ENCODE peak calls at places on chromosomes 3 and 15, in seven cellular contexts. One of them, this sample, is unnamed. For H3K27me3 and H3K79me2, the result is how much of the 10 kb centered on the place peaks cover.

GRCh38 chr3:55341502-55342031 is 145.5 kb downstream of the WNT5A start:
- DNase-seq in GM23338: no peak
- DNase-seq in endothelial cell of umbilical vein: no peak
- DNase-seq in neural progenitor cell: no peak
- DNase-seq in PC-3: no peak
- DNase-seq in MM.1S: no peak
- DNase-seq in HCT116: no peak
- DNase-seq in this sample: peak

GRCh38 chr3:29322586-29322985 is 41.7 kb downstream of the RBMS3 start:
- DNase-seq in GM23338: no peak
- DNase-seq in endothelial cell of umbilical vein: no peak
- DNase-seq in neural progenitor cell: no peak
- DNase-seq in PC-3: no peak
- DNase-seq in MM.1S: no peak
- DNase-seq in HCT116: no peak
- DNase-seq in this sample: no peak

GRCh38 chr3:191775451-191776233 is 314.7 kb downstream of the PYDC2 start:
- DNase-seq in GM23338: no peak
- DNase-seq in endothelial cell of umbilical vein: no peak
- DNase-seq in neural progenitor cell: no peak
- DNase-seq in PC-3: peak
- DNase-seq in MM.1S: no peak
- DNase-seq in HCT116: peak
- DNase-seq in this sample: no peak

GRCh38 chr3:28912120-28912885 is 368.6 kb upstream of the RBMS3 start:
- DNase-seq in GM23338: no peak
- DNase-seq in endothelial cell of umbilical vein: no peak
- DNase-seq in neural progenitor cell: no peak
- DNase-seq in PC-3: no peak
- DNase-seq in MM.1S: no peak
- DNase-seq in HCT116: no peak
- DNase-seq in this sample: no peak

GRCh38 chr3:188834349-188834748 is 337.4 kb upstream of the TPRG1 start:
- DNase-seq in GM23338: peak
- DNase-seq in endothelial cell of umbilical vein: no peak
- DNase-seq in neural progenitor cell: no peak
- DNase-seq in PC-3: peak
- DNase-seq in MM.1S: no peak
- DNase-seq in HCT116: peak
- DNase-seq in this sample: no peak

GRCh38 chr3:113531826-113532697 is at the start of gene SIDT1:
- DNase-seq in GM23338: peak
- DNase-seq in endothelial cell of umbilical vein: peak
- DNase-seq in neural progenitor cell: peak
- DNase-seq in PC-3: peak
- DNase-seq in MM.1S: peak
- DNase-seq in HCT116: no peak
- DNase-seq in this sample: peak

GRCh38 chr15:84961707-84962106 is 19.9 kb upstream of the PDE8A start:
- DNase-seq in GM23338: no peak
- DNase-seq in endothelial cell of umbilical vein: no peak
- DNase-seq in neural progenitor cell: no peak
- DNase-seq in PC-3: peak
- DNase-seq in MM.1S: no peak
- DNase-seq in HCT116: no peak
- DNase-seq in this sample: peak

GRCh38 chr3:187811580-187812250 is 66.4 kb upstream of the BCL6 start:
- DNase-seq in GM23338: no peak
- DNase-seq in endothelial cell of umbilical vein: no peak
- DNase-seq in neural progenitor cell: no peak
- DNase-seq in PC-3: peak
- DNase-seq in MM.1S: no peak
- DNase-seq in HCT116: no peak
- DNase-seq in this sample: no peak

GRCh38 chr15:77020348-77021087 is 25.6 kb downstream of the PSTPIP1 start:
- DNase-seq in GM23338: no peak
- DNase-seq in endothelial cell of umbilical vein: no peak
- DNase-seq in neural progenitor cell: no peak
- DNase-seq in PC-3: no peak
- DNase-seq in MM.1S: no peak
- DNase-seq in HCT116: no peak
- DNase-seq in this sample: peak

GRCh38 chr15:62413786-62414185 is 248.7 kb upstream of the C2CD4B start:
- DNase-seq in GM23338: no peak
- DNase-seq in endothelial cell of umbilical vein: no peak
- DNase-seq in neural progenitor cell: no peak
- DNase-seq in PC-3: no peak
- DNase-seq in MM.1S: no peak
- DNase-seq in HCT116: no peak
- DNase-seq in this sample: no peak

GRCh38 chr15:88647362-88648105 is 8.7 kb downstream of the ISG20 start:
- DNase-seq in GM23338: no peak
- DNase-seq in endothelial cell of umbilical vein: no peak
- DNase-seq in neural progenitor cell: no peak
- DNase-seq in PC-3: peak
- DNase-seq in MM.1S: no peak
- DNase-seq in HCT116: no peak
- DNase-seq in this sample: no peak

GRCh38 chr3:58183221-58183620 is 27.6 kb downstream of the DNASE1L3 start:
- DNase-seq in GM23338: no peak
- DNase-seq in endothelial cell of umbilical vein: no peak
- DNase-seq in neural progenitor cell: no peak
- DNase-seq in PC-3: no peak
- DNase-seq in MM.1S: no peak
- DNase-seq in HCT116: no peak
- DNase-seq in this sample: peak

GRCh38 chr3:69309810-69310209 is 76.1 kb downstream of the FRMD4B start:
- DNase-seq in GM23338: peak
- DNase-seq in endothelial cell of umbilical vein: no peak
- DNase-seq in neural progenitor cell: peak
- DNase-seq in PC-3: peak
- DNase-seq in MM.1S: peak
- DNase-seq in HCT116: peak
- DNase-seq in this sample: no peak

GRCh38 chr3:188380252-188380651 is 226.3 kb downstream of the LPP start:
- DNase-seq in GM23338: no peak
- DNase-seq in endothelial cell of umbilical vein: no peak
- DNase-seq in neural progenitor cell: no peak
- DNase-seq in PC-3: no peak
- DNase-seq in MM.1S: no peak
- DNase-seq in HCT116: no peak
- DNase-seq in this sample: no peak

GRCh38 chr15:72176155-72176554 is 21.4 kb downstream of the GRAMD2A start:
- DNase-seq in GM23338: no peak
- DNase-seq in endothelial cell of umbilical vein: no peak
- DNase-seq in neural progenitor cell: no peak
- DNase-seq in PC-3: no peak
- DNase-seq in MM.1S: no peak
- DNase-seq in HCT116: no peak
- DNase-seq in this sample: peak

GRCh38 chr3:8579943-8580342 is 64.7 kb downstream of the SSUH2 start:
- DNase-seq in GM23338: no peak
- DNase-seq in endothelial cell of umbilical vein: no peak
- DNase-seq in neural progenitor cell: no peak
- DNase-seq in PC-3: no peak
- DNase-seq in MM.1S: no peak
- DNase-seq in HCT116: no peak
- DNase-seq in this sample: no peak

GRCh38 chr3:188817103-188817919 is 354.5 kb upstream of the TPRG1 start:
- DNase-seq in GM23338: no peak
- DNase-seq in endothelial cell of umbilical vein: no peak
- DNase-seq in neural progenitor cell: no peak
- DNase-seq in PC-3: no peak
- DNase-seq in MM.1S: no peak
- DNase-seq in HCT116: no peak
- DNase-seq in this sample: no peak

DNA sequence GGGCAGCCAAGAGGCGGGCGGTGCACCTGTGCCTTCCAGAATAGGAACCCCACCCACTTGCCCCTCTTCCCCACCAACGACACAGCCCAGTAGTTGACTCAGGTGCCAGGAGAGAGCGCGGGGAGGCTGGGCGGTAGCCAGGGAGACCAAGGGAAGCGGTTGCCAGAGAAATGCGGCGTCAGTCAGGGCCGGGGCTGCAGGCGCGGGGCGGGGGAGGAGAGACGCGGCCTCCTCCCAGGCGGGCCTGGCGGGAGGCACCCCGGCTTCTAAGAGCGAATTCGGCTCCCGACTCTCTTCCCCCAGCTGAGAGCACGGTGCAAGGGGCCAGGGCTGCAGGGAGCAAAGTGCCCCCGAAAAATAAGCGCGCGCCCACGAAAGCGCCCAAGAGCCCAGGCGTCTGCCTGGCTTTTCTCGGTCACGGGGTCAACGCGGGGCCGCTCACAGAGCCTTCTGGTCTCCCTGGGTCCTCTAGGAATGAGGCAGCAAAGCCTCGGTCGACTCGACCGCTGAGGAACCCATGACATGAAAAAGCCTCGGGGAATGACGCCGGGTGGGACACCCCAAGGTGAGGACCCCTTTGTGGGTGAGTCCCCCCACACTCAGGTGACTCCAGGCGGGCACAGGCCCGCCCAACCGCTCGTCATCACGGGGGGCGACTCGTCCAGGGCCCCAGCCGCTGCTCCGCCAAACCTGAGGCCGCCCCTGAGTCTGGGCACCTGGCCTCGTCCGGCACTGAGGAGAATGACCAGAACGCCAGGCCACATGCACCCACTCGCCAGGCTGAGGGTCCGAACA is 716 bp downstream of the CPEB1 start:
- DNase-seq in GM23338: peak
- DNase-seq in endothelial cell of umbilical vein: no peak
- DNase-seq in neural progenitor cell: peak
- DNase-seq in PC-3: no peak
- DNase-seq in MM.1S: no peak
- DNase-seq in HCT116: no peak
- DNase-seq in this sample: no peak
- H3K27me3 ChIP-seq in GM23338: half or more
- H3K27me3 ChIP-seq in endothelial cell of umbilical vein: under half
- H3K27me3 ChIP-seq in neural progenitor cell: half or more
- H3K27me3 ChIP-seq in PC-3: under half
- H3K27me3 ChIP-seq in MM.1S: under half
- H3K27me3 ChIP-seq in HCT116: under half
- H3K27me3 ChIP-seq in this sample: half or more

DNA sequence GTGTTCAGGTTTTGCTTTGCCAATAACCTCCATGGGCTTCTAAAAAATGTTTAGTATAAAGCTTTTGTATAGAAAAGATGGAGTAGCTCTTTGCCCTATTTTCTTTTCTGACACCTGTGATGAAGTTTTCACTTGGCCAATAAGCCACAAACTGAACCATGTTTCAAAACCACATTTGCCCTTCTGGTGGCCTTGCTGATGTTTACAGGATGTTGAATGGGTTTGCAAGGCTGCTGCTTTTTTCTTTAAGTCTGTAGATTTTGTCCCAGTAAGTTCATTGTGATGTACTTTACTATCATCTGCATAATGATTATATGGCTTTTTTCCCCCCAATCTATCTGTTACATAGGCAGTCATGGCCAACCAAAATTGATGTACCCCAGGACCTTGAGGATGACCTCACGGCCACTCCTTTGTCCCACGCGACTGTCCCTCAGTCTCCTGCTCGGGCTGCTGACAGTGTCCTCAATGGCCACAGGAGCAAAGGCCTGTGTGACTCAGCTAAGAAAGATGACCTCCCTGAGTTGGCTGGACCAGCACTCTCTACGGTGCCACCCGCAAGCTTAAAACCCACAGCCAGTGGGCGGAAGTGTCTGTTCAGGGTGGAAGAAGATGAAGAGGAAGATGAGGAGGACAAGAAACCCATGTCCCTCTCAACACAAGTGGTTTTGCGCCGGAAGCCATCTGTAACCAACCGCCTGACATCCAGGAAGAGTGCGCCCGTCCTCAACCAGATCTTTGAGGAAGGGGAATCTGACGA is 60.8 kb downstream of the SNRK start:
- DNase-seq in GM23338: no peak
- DNase-seq in endothelial cell of umbilical vein: no peak
- DNase-seq in neural progenitor cell: no peak
- DNase-seq in PC-3: no peak
- DNase-seq in MM.1S: peak
- DNase-seq in HCT116: no peak
- DNase-seq in this sample: no peak
- TF ChIP-seq CTCF in GM23338: no peak
- TF ChIP-seq CTCF in endothelial cell of umbilical vein: no peak
- TF ChIP-seq CTCF in neural progenitor cell: no peak
- TF ChIP-seq CTCF in PC-3: no peak
- TF ChIP-seq CTCF in MM.1S: no peak
- TF ChIP-seq CTCF in HCT116: no peak
- TF ChIP-seq CTCF in this sample: no peak

GRCh38 chr15:98845138-98845884 is 162.3 kb downstream of the PGPEP1L start:
- DNase-seq in GM23338: peak
- DNase-seq in endothelial cell of umbilical vein: peak
- DNase-seq in neural progenitor cell: no peak
- DNase-seq in PC-3: no peak
- DNase-seq in MM.1S: no peak
- DNase-seq in HCT116: no peak
- DNase-seq in this sample: no peak
- H3K79me2 ChIP-seq in GM23338: half or more
- H3K79me2 ChIP-seq in endothelial cell of umbilical vein: under half
- H3K79me2 ChIP-seq in neural progenitor cell: half or more
- H3K79me2 ChIP-seq in PC-3: under half
- H3K79me2 ChIP-seq in MM.1S: half or more
- H3K79me2 ChIP-seq in HCT116: under half
- H3K79me2 ChIP-seq in this sample: half or more

GRCh38 chr15:80402339-80402738 is 1.8 kb upstream of the ARNT2 start:
- DNase-seq in GM23338: no peak
- DNase-seq in endothelial cell of umbilical vein: no peak
- DNase-seq in neural progenitor cell: no peak
- DNase-seq in PC-3: no peak
- DNase-seq in MM.1S: no peak
- DNase-seq in HCT116: no peak
- DNase-seq in this sample: no peak
- H3K27me3 ChIP-seq in GM23338: under half
- H3K27me3 ChIP-seq in endothelial cell of umbilical vein: under half
- H3K27me3 ChIP-seq in neural progenitor cell: under half
- H3K27me3 ChIP-seq in PC-3: half or more
- H3K27me3 ChIP-seq in MM.1S: under half
- H3K27me3 ChIP-seq in HCT116: under half
- H3K27me3 ChIP-seq in this sample: under half

GRCh38 chr15:56042523-56042922 is 49.1 kb upstream of the NEDD4 start:
- DNase-seq in GM23338: no peak
- DNase-seq in endothelial cell of umbilical vein: no peak
- DNase-seq in neural progenitor cell: no peak
- DNase-seq in PC-3: peak
- DNase-seq in MM.1S: no peak
- DNase-seq in HCT116: no peak
- DNase-seq in this sample: no peak
- TF ChIP-seq CTCF in GM23338: no peak
- TF ChIP-seq CTCF in endothelial cell of umbilical vein: no peak
- TF ChIP-seq CTCF in neural progenitor cell: no peak
- TF ChIP-seq CTCF in PC-3: no peak
- TF ChIP-seq CTCF in MM.1S: no peak
- TF ChIP-seq CTCF in HCT116: no peak
- TF ChIP-seq CTCF in this sample: no peak

DNA sequence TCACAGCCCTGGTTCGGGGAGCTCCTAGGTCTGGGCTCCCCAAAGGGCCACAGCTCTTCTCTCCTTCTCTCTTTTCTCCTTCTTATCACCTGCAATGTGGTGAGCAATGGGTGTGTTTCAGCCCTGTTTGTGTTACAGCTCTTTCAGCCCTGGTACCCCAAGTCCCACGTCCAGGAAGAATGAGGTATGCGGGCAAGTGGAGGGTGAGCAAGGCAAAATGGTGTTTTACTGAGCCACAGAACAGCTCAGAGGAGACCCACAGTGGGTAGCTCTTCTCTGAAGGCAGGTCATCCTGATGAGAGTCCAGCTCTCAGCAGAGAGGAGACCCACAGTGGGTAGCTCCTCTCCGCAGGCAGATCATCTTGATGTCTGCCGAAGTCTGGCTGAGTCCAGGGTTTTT is 86.8 kb downstream of the BFSP2 start:
- DNase-seq in GM23338: peak
- DNase-seq in endothelial cell of umbilical vein: no peak
- DNase-seq in neural progenitor cell: no peak
- DNase-seq in PC-3: no peak
- DNase-seq in MM.1S: no peak
- DNase-seq in HCT116: no peak
- DNase-seq in this sample: no peak
- H3K79me2 ChIP-seq in GM23338: under half
- H3K79me2 ChIP-seq in endothelial cell of umbilical vein: under half
- H3K79me2 ChIP-seq in neural progenitor cell: under half
- H3K79me2 ChIP-seq in PC-3: under half
- H3K79me2 ChIP-seq in MM.1S: under half
- H3K79me2 ChIP-seq in HCT116: under half
- H3K79me2 ChIP-seq in this sample: under half